ENCODE peak calls at places on chromosomes 13 and 19, in six cellular contexts. W, R, Q, H, Y and E are unnamed samples.

GRCh38 chr13:50762969-50763568 is 80.4 kb downstream of the DLEU7 start:
- DNase-seq in W (no peak), R (no peak), Q (no peak), H (no peak), Y (no peak), E (no peak)

GRCh38 chr19:19955208-19955607 is 54.5 kb downstream of the ZNF93 start:
- DNase-seq in W (no peak), R (no peak), Q (no peak), H (no peak), Y (no peak), E (no peak)

GRCh38 chr13:114140909-114141255 is 8.5 kb upstream of the RASA3 start:
- DNase-seq in W (no peak), R (no peak), Q (no peak), H (no peak), Y (no peak), E (no peak)

GRCh38 chr19:18366027-18366435 is 19.9 kb upstream of the GDF15 start:
- DNase-seq in W (no peak), R (no peak), Q (no peak), H (no peak), Y (no peak), E (no peak)

GRCh38 chr19:8251025-8251472 is 41.9 kb downstream of the CERS4 start:
- DNase-seq in W (peak; percentile 91), R (no peak), Q (peak; percentile 63), H (peak; percentile 58), Y (no peak), E (no peak)

GRCh38 chr19:45164577-45165335 is 4.0 kb upstream of the NKPD1 start:
- DNase-seq in W (peak; percentile 82), R (peak; percentile 41), Q (no peak), H (peak; percentile 89), Y (peak; percentile 79), E (peak; percentile 67)

GRCh38 chr13:112468069-112468468 is 91.9 kb downstream of the SPACA7 start:
- DNase-seq in W (no peak), R (no peak), Q (no peak), H (no peak), Y (no peak), E (no peak)

GRCh38 chr13:44805623-44806022 is 183.6 kb downstream of the NUFIP1 start:
- DNase-seq in W (no peak), R (no peak), Q (no peak), H (no peak), Y (no peak), E (no peak)

GRCh38 chr13:21909331-21909730 is 238.5 kb downstream of the FGF9 start:
- DNase-seq in W (no peak), R (no peak), Q (no peak), H (no peak), Y (no peak), E (peak; percentile 62)

GRCh38 chr13:114034481-114034891 is 60.6 kb upstream of the C13orf46 start:
- DNase-seq in W (no peak), R (no peak), Q (no peak), H (no peak), Y (no peak), E (no peak)

GRCh38 chr13:23902975-23903905 is 5.9 kb upstream of the C1QTNF9B start:
- DNase-seq in W (no peak), R (no peak), Q (no peak), H (no peak), Y (no peak), E (no peak)

GRCh38 chr13:77898097-77898496 is 20.5 kb downstream of the EDNRB start:
- DNase-seq in W (no peak), R (no peak), Q (no peak), H (peak; percentile 62), Y (no peak), E (no peak)

GRCh38 chr19:8307400-8307964 is 676 bp downstream of the CD320 start:
- DNase-seq in W (peak; percentile 25), R (no peak), Q (peak; percentile 7), H (no peak), Y (no peak), E (no peak)

GRCh38 chr19:51607920-51608562 is 22.2 kb downstream of the SIGLEC5 start:
- DNase-seq in W (peak; percentile 75), R (peak; percentile 84), Q (peak; percentile 38), H (peak; percentile 87), Y (peak; percentile 72), E (peak; percentile 68)

GRCh38 chr19:51402117-51402516 is 11.7 kb upstream of the C19orf84 start:
- DNase-seq in W (no peak), R (no peak), Q (no peak), H (no peak), Y (no peak), E (no peak)

GRCh38 chr13:31282741-31283455 is 83.1 kb downstream of the B3GLCT start:
- DNase-seq in W (no peak), R (no peak), Q (no peak), H (peak; percentile 6), Y (no peak), E (no peak)

GRCh38 chr13:32175307-32175706 is 139.9 kb downstream of the ZAR1L start:
- DNase-seq in W (no peak), R (no peak), Q (no peak), H (peak; percentile 42), Y (no peak), E (no peak)

GRCh38 chr13:98503175-98504028 is 73.5 kb downstream of the STK24 start:
- DNase-seq in W (no peak), R (no peak), Q (no peak), H (no peak), Y (no peak), E (no peak)

GRCh38 chr19:9939301-9939913 is 3.1 kb upstream of the OLFM2 start:
- DNase-seq in W (no peak), R (no peak), Q (no peak), H (peak; percentile 56), Y (no peak), E (no peak)

GRCh38 chr19:10805758-10806247 is 30.2 kb downstream of the TMED1 start:
- DNase-seq in W (no peak), R (no peak), Q (no peak), H (no peak), Y (no peak), E (no peak)

GRCh38 chr19:43572172-43572588 is 3.1 kb downstream of the XRCC1 start:
- DNase-seq in W (no peak), R (no peak), Q (no peak), H (no peak), Y (no peak), E (no peak)

GRCh38 chr19:42634409-42635232 is 39.9 kb upstream of the CEACAM8 start:
- DNase-seq in W (peak; percentile 44), R (peak; percentile 69), Q (no peak), H (peak; percentile 43), Y (peak; percentile 71), E (peak; percentile 37)

GRCh38 chr13:76621726-76622125 is 264.5 kb downstream of the KCTD12 start:
- DNase-seq in W (no peak), R (no peak), Q (no peak), H (no peak), Y (no peak), E (no peak)

GRCh38 chr19:39148939-39149529 is 23.4 kb downstream of the PAK4 start:
- DNase-seq in W (no peak), R (no peak), Q (no peak), H (no peak), Y (no peak), E (no peak)

GRCh38 chr13:71030789-71031188 is 836.2 kb downstream of the DACH1 start:
- DNase-seq in W (no peak), R (peak; percentile 72), Q (no peak), H (no peak), Y (no peak), E (no peak)

GRCh38 chr13:51147732-51148131 is 36.7 kb upstream of the C13orf42 start:
- DNase-seq in W (no peak), R (no peak), Q (no peak), H (no peak), Y (no peak), E (no peak)

GRCh38 chr13:78022164-78022877 is 103.7 kb upstream of the EDNRB start:
- DNase-seq in W (peak; percentile 30), R (no peak), Q (no peak), H (peak; percentile 70), Y (no peak), E (peak; percentile 18)

GRCh38 chr19:17794731-17795494 is at the start of gene B3GNT3:
- DNase-seq in W (peak; percentile 97), R (peak; percentile 49), Q (no peak), H (peak; percentile 58), Y (peak; percentile 72), E (peak; percentile 70)

GRCh38 chr13:26133286-26133685 is 81.5 kb upstream of the SHISA2 start:
- DNase-seq in W (no peak), R (no peak), Q (no peak), H (peak; percentile 10), Y (no peak), E (no peak)

GRCh38 chr13:26128676-26129075 is 76.9 kb upstream of the SHISA2 start:
- DNase-seq in W (no peak), R (no peak), Q (no peak), H (no peak), Y (no peak), E (no peak)

GRCh38 chr13:26133851-26134250 is 82.0 kb upstream of the SHISA2 start:
- DNase-seq in W (no peak), R (no peak), Q (no peak), H (peak; percentile 13), Y (no peak), E (no peak)

DNA sequence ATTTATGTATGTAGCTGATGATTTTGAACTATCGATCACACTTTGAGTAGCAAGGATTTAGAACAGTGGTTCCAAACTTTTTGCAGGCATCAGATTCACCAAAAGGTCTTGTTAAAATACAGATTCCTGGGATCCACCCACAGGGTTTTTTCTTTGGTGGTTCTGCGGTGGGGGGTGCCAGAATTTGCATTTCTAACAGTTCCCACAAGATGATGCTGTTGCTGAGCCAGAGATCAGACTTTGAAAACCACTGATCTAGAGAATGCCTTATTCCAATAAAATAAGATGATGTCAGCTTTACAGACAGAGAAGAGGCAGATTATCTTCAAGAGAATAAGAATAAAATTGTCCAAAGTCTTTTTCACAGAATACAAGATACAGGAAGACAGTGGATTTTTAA is 80.9 kb upstream of the SHISA2 start:
- DNase-seq in W (no peak), R (peak; percentile 13), Q (no peak), H (peak; percentile 27), Y (no peak), E (peak; percentile 3)
- TF ChIP-seq CTCF in W (no peak), R (peak; percentile 33), Q (no peak), H (peak; percentile 30), Y (no peak), E (peak; percentile 33)

GRCh38 chr19:30029721-30030510 is 87.9 kb downstream of the URI1 start:
- DNase-seq in W (no peak), R (no peak), Q (no peak), H (no peak), Y (peak; percentile 54), E (peak; percentile 32)
- TF ChIP-seq CTCF in W (no peak), R (no peak), Q (no peak), H (no peak), Y (no peak), E (no peak)

GRCh38 chr13:110680852-110681251 is 25.1 kb downstream of the CARS2 start:
- DNase-seq in W (no peak), R (peak; percentile 57), Q (no peak), H (no peak), Y (peak; percentile 42), E (peak; percentile 23)
- TF ChIP-seq CTCF in W (no peak), R (peak; percentile 63), Q (peak; percentile 24), H (peak; percentile 43), Y (peak; percentile 33), E (peak; percentile 20)

DNA sequence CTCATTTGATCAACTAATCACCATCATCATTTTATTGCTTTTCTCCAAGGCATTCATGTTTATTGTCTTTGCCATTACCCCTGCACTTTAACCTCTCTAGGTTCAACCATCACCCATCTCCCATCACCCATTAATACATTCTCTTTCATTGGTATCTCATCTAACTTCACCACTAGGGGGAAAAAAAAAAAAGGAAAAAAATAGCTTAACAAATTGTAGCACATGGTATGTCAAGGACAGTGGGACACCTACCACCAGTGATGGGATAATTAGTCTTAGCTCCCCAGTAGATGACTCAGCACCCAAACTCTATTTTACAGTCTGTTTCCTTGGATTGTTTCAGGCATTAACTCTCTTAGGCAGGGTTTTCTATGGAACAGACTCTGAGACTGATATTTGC is 1770.2 kb upstream of the MIR17HG start:
- DNase-seq in W (no peak), R (no peak), Q (no peak), H (no peak), Y (no peak), E (no peak)
- TF ChIP-seq CTCF in W (no peak), R (no peak), Q (no peak), H (no peak), Y (no peak), E (no peak)